ENCODE peak calls at places on chromosomes 11 and 22, in four cellular contexts. R, J, B and P are unnamed samples.
A peak's percentile ranks its signal among the peaks of the same experiment; 100 is the strongest.

GRCh38 chr22:46381142-46381541 is 45.6 kb downstream of the TRMU start:
- DNase-seq in R (no peak), J (no peak), B (no peak), P (no peak)

GRCh38 chr11:69355346-69355940 is 61.5 kb downstream of the MYEOV start:
- DNase-seq in R (no peak), J (no peak), B (no peak), P (no peak)

GRCh38 chr22:20002098-20002497 is 14.5 kb downstream of the ARVCF start:
- DNase-seq in R (no peak), J (no peak), B (no peak), P (no peak)

GRCh38 chr22:34236527-34236926 is 316.3 kb upstream of the LARGE1 start:
- DNase-seq in R (no peak), J (no peak), B (no peak), P (no peak)

GRCh38 chr22:48651981-48652538 is 1175.6 kb downstream of the BRD1 start:
- DNase-seq in R (no peak), J (no peak), B (no peak), P (no peak)

GRCh38 chr11:87430821-87431220 is 393.1 kb downstream of the TMEM135 start:
- DNase-seq in R (no peak), J (no peak), B (no peak), P (no peak)

GRCh38 chr11:61913699-61914395 is 3.5 kb downstream of the RAB3IL1 start:
- DNase-seq in R (peak; percentile 4), J (no peak), B (no peak), P (no peak)

GRCh38 chr11:130850185-130850944 is 65.9 kb downstream of the SNX19 start:
- DNase-seq in R (no peak), J (no peak), B (no peak), P (no peak)

GRCh38 chr22:17222503-17222902 is 3.3 kb upstream of the ADA2 start:
- DNase-seq in R (no peak), J (no peak), B (no peak), P (no peak)

GRCh38 chr11:78417175-78417887 is at the start of gene GAB2:
- DNase-seq in R (no peak), J (no peak), B (no peak), P (peak; percentile 12)

GRCh38 chr11:110921742-110922200 is 209.5 kb upstream of the ARHGAP20 start:
- DNase-seq in R (no peak), J (no peak), B (no peak), P (no peak)

DNA sequence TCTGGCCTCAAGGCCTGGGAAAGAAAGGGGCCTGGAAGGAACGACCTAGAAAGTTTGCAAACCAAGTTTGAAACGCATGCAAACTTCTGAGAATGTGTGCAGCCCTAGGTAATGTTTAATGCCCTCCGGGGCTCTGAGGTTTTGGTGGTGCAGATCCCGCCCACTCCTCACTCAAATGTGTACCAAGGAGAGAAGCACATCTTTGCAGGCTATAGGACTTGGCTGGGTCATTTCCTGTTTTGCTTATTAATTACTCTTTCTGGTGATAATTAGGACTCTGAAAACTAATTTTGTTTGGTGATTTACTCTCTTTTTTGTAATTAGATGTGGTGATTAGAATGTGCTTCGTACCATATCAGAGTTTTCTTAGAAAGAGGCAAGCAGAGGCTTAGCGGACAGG is 625.9 kb upstream of the CADM1 start:
- DNase-seq in R (no peak), J (no peak), B (no peak), P (no peak)
- TF ChIP-seq SP1 in R (no peak), J (no peak), B (no peak), P (no peak)

GRCh38 chr11:134404485-134405341 is 7.3 kb downstream of the B3GAT1 start:
- DNase-seq in R (no peak), J (no peak), B (no peak), P (no peak)

GRCh38 chr11:134406264-134407185 is 5.5 kb downstream of the B3GAT1 start:
- DNase-seq in R (no peak), J (no peak), B (no peak), P (no peak)

GRCh38 chr11:134405436-134405835 is 6.6 kb downstream of the B3GAT1 start:
- DNase-seq in R (no peak), J (no peak), B (no peak), P (no peak)

GRCh38 chr11:134407321-134407828 is 4.7 kb downstream of the B3GAT1 start:
- DNase-seq in R (no peak), J (no peak), B (no peak), P (no peak)

DNA sequence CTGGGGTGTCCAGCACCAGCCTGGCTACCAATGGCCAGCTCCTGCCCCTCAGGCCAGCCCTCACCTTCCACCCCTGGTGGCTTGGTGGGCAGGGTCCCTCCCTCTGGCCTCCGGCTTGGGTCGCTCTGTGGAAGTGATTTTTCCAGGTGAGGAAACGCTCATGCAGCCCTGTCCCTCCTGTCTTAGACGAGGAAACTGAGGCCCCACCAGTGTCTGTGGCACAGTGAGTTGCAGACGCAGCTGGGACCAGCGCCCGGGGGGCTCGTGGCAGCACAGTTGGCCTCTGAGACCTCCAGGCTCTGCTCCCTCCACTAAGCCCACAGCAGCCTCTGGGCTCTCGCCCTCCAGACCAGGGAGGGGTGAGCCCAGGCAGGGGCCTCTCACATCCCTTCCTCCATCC is 6.2 kb downstream of the B3GAT1 start:
- DNase-seq in R (no peak), J (no peak), B (no peak), P (no peak)
- TF ChIP-seq FOXM1 in R (no peak), J (no peak), B (no peak), P (no peak)

DNA sequence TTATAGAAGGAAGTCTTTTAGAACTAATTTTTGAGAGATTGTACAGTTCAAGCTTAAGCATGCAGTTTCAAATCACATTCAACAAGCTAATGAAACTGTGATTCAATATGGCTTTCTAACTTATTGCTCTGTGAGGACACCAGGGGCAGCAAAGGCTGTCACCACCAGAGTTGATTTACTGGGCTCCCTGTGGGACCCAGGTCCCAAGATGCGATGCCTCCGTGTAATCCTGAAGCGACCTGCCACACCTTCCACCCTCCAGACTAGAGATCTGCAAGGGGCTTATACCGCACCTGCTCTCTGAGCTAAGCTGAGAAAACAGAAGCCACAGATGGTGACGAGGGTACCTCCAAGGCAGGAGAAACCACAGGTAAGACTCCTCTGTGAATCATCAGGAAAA is 918 bp upstream of the OR51Q1 start:
- DNase-seq in R (no peak), J (no peak), B (no peak), P (no peak)
- TF ChIP-seq SP1 in R (no peak), J (no peak), B (no peak), P (no peak)

GRCh38 chr11:102452461-102453285 is at the start of gene TMEM123:
- DNase-seq in R (peak; percentile 90), J (peak; percentile 71), B (no peak), P (peak; percentile 65)

GRCh38 chr11:102449651-102450570 is 2.7 kb downstream of the TMEM123 start:
- DNase-seq in R (no peak), J (peak; percentile 53), B (no peak), P (no peak)

GRCh38 chr11:102453286-102453797 is 777 bp upstream of the TMEM123 start:
- DNase-seq in R (peak; percentile 38), J (no peak), B (no peak), P (no peak)

GRCh38 chr11:102451041-102451692 is 1.4 kb downstream of the TMEM123 start:
- DNase-seq in R (no peak), J (no peak), B (no peak), P (no peak)

GRCh38 chr11:102451693-102452460 is 688 bp downstream of the TMEM123 start:
- DNase-seq in R (peak; percentile 69), J (peak; percentile 96), B (no peak), P (peak; percentile 50)
- TF ChIP-seq FOXM1 in R (no peak), J (no peak), B (no peak), P (no peak)

GRCh38 chr11:73239111-73239521 is 21.0 kb downstream of the P2RY2 start:
- DNase-seq in R (no peak), J (no peak), B (no peak), P (no peak)

GRCh38 chr11:73242291-73243092 is 24.4 kb downstream of the P2RY2 start:
- DNase-seq in R (peak; percentile 79), J (peak; percentile 76), B (peak; percentile 48), P (peak; percentile 73)

GRCh38 chr11:73239571-73240189 is 21.6 kb downstream of the P2RY2 start:
- DNase-seq in R (no peak), J (no peak), B (no peak), P (no peak)

GRCh38 chr11:73241300-73241699 is 23.2 kb downstream of the P2RY2 start:
- DNase-seq in R (no peak), J (no peak), B (no peak), P (no peak)

GRCh38 chr11:73240190-73240781 is 22.2 kb downstream of the P2RY2 start:
- DNase-seq in R (no peak), J (no peak), B (no peak), P (no peak)
- TF ChIP-seq SP1 in R (no peak), J (no peak), B (no peak), P (no peak)

DNA sequence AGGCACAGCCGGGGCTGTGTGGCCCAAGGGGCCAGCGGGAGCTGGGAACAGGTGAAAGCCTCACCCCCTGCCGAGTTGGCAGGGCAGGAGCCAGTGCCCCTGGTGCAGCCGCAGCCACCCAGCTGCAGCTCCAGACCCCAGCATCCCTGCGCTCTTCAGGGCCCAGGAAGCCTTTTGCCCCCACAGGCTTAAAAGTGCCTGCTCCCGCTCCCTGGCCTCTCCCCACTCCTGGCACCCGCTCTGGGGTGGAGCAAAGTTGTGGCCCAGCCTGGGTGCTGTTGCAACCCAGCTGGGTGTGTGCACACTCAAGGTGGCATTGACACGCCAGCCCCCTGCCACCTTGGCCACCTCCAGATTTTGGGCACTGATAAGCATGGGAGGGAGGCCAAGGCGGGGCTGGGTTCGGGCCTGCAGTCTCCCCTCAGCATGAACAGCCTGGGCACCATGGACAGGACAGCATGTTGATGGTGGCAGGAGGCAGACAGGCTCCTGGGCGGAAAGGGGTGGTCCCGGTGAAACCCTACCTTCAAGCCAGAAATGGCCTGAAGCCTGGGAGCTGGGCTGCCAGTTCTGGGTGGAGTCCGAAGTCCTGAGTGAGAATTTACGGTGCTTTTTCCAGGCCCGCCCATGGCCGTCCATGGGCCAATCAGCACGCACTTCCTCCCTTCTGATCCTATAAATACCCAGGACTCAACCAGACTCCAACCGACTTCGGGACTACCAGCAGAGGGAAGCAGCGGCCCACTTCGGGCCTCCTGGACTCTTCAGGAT is 23.5 kb upstream of the RNASEH2C start:
- DNase-seq in R (peak; percentile 45), J (peak; percentile 82), B (no peak), P (peak; percentile 52)
- TF ChIP-seq FOXM1 in R (no peak), J (no peak), B (no peak), P (no peak)

DNA sequence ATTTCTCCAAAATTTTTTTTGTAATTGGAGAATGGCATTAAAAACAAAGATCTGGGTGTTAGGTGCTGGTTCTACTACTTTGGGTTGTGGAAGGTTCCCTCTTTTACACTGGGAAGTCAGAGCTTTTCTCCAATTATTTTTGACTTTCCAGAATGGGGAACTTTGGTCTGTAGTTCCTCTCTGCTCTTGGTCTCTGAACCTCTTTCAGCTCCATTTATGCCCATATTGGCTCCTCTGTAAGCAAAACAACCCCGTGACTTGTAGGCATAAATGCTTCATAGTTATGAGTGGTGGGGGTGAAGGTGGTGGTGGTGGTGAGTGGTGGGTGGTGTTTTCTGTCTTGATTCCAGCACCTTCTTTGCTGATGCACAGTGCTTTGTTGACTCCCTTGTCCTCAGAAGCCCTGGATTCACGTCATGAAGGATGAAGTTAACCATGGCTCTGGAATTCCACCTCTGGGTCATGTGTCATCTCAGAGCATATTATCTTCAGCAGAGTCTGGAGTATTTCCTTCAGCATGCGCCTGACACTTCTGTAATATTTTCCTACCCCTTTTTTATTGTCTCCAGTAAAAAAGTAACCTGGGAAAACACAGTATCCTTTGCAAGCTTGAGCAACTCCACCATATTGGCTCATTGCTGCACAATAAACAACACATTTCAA is 24.2 kb upstream of the GRK3 start:
- DNase-seq in R (no peak), J (no peak), B (no peak), P (no peak)
- TF ChIP-seq SP1 in R (no peak), J (no peak), B (no peak), P (no peak)